ENCODE peak calls at places on chromosome 16, in five cellular contexts. Y is OCI-M1; V is nephron progenitor cell; D is GM10248; U is stimulated activated naive CD8-positive, alpha-beta T cell treated with anti-CD3 and anti-CD28 coated beads, Interleukin-15, Interleukin-2, amounts not matched to agents 100 U/mL and 50 U/mL, for 24 hours. J is an unnamed sample.

GRCh38 chr16:80803341-80804060 is 897 bp downstream of the CDYL2 start:
- DNase-seq in Y (no peak), V (peak; percentile 55), D (peak; percentile 60), U (peak; percentile 51), J (peak; percentile 75)

GRCh38 chr16:28182183-28182582 is 29.6 kb downstream of the XPO6 start:
- DNase-seq in Y (no peak), V (no peak), D (no peak), U (peak; percentile 53), J (no peak)

GRCh38 chr16:19696312-19696711 is 21.7 kb downstream of the KNOP1 start:
- DNase-seq in Y (peak; percentile 88), V (no peak), D (no peak), U (peak; percentile 29), J (no peak)

GRCh38 chr16:4519274-4520058 is 19.1 kb downstream of the CDIP1 start:
- DNase-seq in Y (no peak), V (no peak), D (no peak), U (no peak), J (no peak)

GRCh38 chr16:53291757-53292392 is 142.4 kb upstream of the RBL2 start:
- DNase-seq in Y (no peak), V (no peak), D (no peak), U (no peak), J (no peak)

GRCh38 chr16:83589576-83589975 is 218.2 kb upstream of the HSBP1 start:
- DNase-seq in Y (no peak), V (no peak), D (no peak), U (no peak), J (no peak)

GRCh38 chr16:27779719-27780161 is 229.8 kb downstream of the KATNIP start:
- DNase-seq in Y (peak; percentile 5), V (peak; percentile 71), D (no peak), U (no peak), J (no peak)

GRCh38 chr16:70534949-70535348 is 11.3 kb downstream of the SF3B3 start:
- DNase-seq in Y (no peak), V (no peak), D (no peak), U (no peak), J (no peak)

GRCh38 chr16:75745823-75746222 is 19.5 kb upstream of the CPHXL start:
- DNase-seq in Y (no peak), V (no peak), D (peak; percentile 18), U (no peak), J (peak; percentile 20)

GRCh38 chr16:81478876-81479496 is 34.4 kb downstream of the CMIP start:
- DNase-seq in Y (peak; percentile 80), V (no peak), D (peak; percentile 85), U (peak; percentile 35), J (peak; percentile 81)

GRCh38 chr16:66426112-66427035 is 721 bp upstream of the BEAN1 start:
- DNase-seq in Y (no peak), V (no peak), D (no peak), U (no peak), J (no peak)

GRCh38 chr16:13471036-13471435 is 448.9 kb upstream of the ERCC4 start:
- DNase-seq in Y (no peak), V (peak; percentile 58), D (no peak), U (no peak), J (no peak)

GRCh38 chr16:27293343-27293742 is 20.4 kb upstream of the IL4R start:
- DNase-seq in Y (no peak), V (no peak), D (no peak), U (no peak), J (no peak)

GRCh38 chr16:81589975-81590650 is 145.5 kb downstream of the CMIP start:
- DNase-seq in Y (no peak), V (no peak), D (no peak), U (no peak), J (no peak)

GRCh38 chr16:1642148-1642547 is 30.0 kb downstream of the CRAMP1 start:
- DNase-seq in Y (no peak), V (no peak), D (no peak), U (no peak), J (no peak)

J was measured in GM13977.